ENCODE peak calls at places on chromosomes 4 and X, in eight cellular contexts. A, X, B, R, C, V, Q and G are unnamed samples.

GRCh38 chr4:72208421-72209075 is 176.7 kb downstream of the NPFFR2 start:
- DNase-seq in V (no peak), R (no peak), B (no peak), X (no peak), A (no peak), C (no peak), Q (no peak), G (no peak)

GRCh38 chr4:83536649-83537352 is 893 bp downstream of the GPAT3 start:
- DNase-seq in B (no peak), A (no peak), X (no peak), Q (no peak), C (no peak), V (no peak), R (no peak), G (no peak)

GRCh38 chrX:133698298-133698697 is 283.0 kb upstream of the GPC4 start:
- DNase-seq in V (no peak), R (no peak), X (no peak), B (no peak), A (no peak), C (peak), Q (no peak), G (peak)

GRCh38 chr4:68304731-68305130 is 45.2 kb downstream of the YTHDC1 start:
- DNase-seq in Q (no peak), X (no peak), A (no peak), R (no peak), C (no peak), B (no peak), V (no peak), G (no peak)

GRCh38 chr4:153887217-153887616 is 98.3 kb upstream of the SFRP2 start:
- DNase-seq in Q (no peak), R (no peak), V (no peak), A (no peak), B (no peak), C (no peak), X (no peak), G (no peak)

GRCh38 chrX:1086444-1087409 is 125.7 kb downstream of the CRLF2 start:
- DNase-seq in V (no peak), X (no peak), A (no peak), Q (peak), R (no peak), C (no peak), B (no peak), G (peak)

GRCh38 chr4:184444953-184445309 is 29.4 kb downstream of the IRF2 start:
- DNase-seq in C (no peak), A (no peak), Q (no peak), V (peak), R (peak), X (no peak), B (no peak), G (no peak)

GRCh38 chr4:113090954-113091353 is 41.5 kb downstream of the ANK2 start:
- DNase-seq in X (no peak), A (no peak), B (no peak), Q (no peak), C (no peak), R (no peak), V (no peak), G (no peak)

GRCh38 chrX:97200454-97200853 is 316.7 kb downstream of the RPA4 start:
- DNase-seq in V (no peak), B (no peak), A (no peak), C (no peak), X (no peak), Q (no peak), R (no peak), G (no peak)

GRCh38 chr4:94472056-94472826 is 20.5 kb downstream of the PDLIM5 start:
- DNase-seq in B (no peak), R (no peak), Q (peak), X (no peak), A (no peak), V (no peak), C (no peak), G (no peak)

GRCh38 chr4:151415978-151416377 is 7.0 kb downstream of the FHIP1A start:
- DNase-seq in X (no peak), B (no peak), C (no peak), Q (peak), R (no peak), A (no peak), V (no peak), G (peak)

GRCh38 chr4:167032876-167033275 is 201.4 kb downstream of the SPOCK3 start:
- DNase-seq in B (no peak), X (no peak), Q (no peak), V (no peak), A (no peak), R (no peak), C (no peak), G (no peak)

GRCh38 chrX:40729923-40730584 is 5.3 kb downstream of the MED14 start:
- DNase-seq in Q (no peak), V (no peak), R (no peak), A (no peak), C (no peak), B (no peak), X (no peak), G (no peak)

GRCh38 chr4:18698119-18698883 is 676.7 kb upstream of the LCORL start:
- DNase-seq in R (no peak), A (no peak), V (no peak), B (no peak), X (no peak), Q (no peak), C (no peak), G (no peak)

GRCh38 chr4:181364504-181364903 is 878.7 kb upstream of the TENM3 start:
- DNase-seq in A (no peak), X (no peak), C (no peak), Q (no peak), V (no peak), B (no peak), R (no peak), G (no peak)

GRCh38 chr4:188434686-188435085 is 295.4 kb downstream of the TRIML1 start:
- DNase-seq in R (no peak), V (no peak), C (no peak), B (no peak), Q (no peak), X (no peak), A (no peak), G (no peak)

GRCh38 chr4:149791836-149792235 is 23.8 kb downstream of the IQCM start:
- DNase-seq in V (no peak), C (no peak), B (no peak), R (no peak), Q (no peak), A (no peak), X (no peak), G (no peak)

GRCh38 chrX:153845842-153846241 is 15.5 kb upstream of the PDZD4 start:
- DNase-seq in X (no peak), B (no peak), R (no peak), Q (no peak), V (no peak), A (no peak), C (no peak), G (no peak)

GRCh38 chrX:52420824-52421443 is 52.1 kb downstream of the XAGE2 start:
- DNase-seq in V (no peak), C (no peak), A (no peak), R (no peak), Q (no peak), B (no peak), X (no peak), G (no peak)

GRCh38 chr4:73704314-73705055 is 35.9 kb upstream of the CXCL8 start:
- DNase-seq in Q (peak), X (peak), V (no peak), R (no peak), C (peak), A (no peak), B (no peak), G (peak)

GRCh38 chr4:26048378-26048882 is 134.4 kb downstream of the SMIM20 start:
- DNase-seq in A (no peak), B (no peak), R (no peak), V (no peak), X (peak), Q (peak), C (no peak), G (peak)

GRCh38 chrX:63920875-63921274 is 135.9 kb upstream of the ARHGEF9 start:
- DNase-seq in Q (no peak), B (no peak), R (no peak), A (no peak), X (no peak), V (no peak), C (no peak), G (no peak)

GRCh38 chr4:81722229-81722900 is 250.7 kb upstream of the RASGEF1B start:
- DNase-seq in V (no peak), R (no peak), B (no peak), Q (no peak), A (no peak), C (no peak), X (no peak), G (no peak)

GRCh38 chr4:55396305-55397023 is 707 bp downstream of the TMEM165 start:
- DNase-seq in C (peak), Q (peak), V (peak), X (no peak), A (peak), B (no peak), R (peak), G (no peak)

GRCh38 chr4:115360441-115360840 is 247.0 kb upstream of the NDST4 start:
- DNase-seq in Q (no peak), C (no peak), V (no peak), B (no peak), R (no peak), X (no peak), A (no peak), G (no peak)

GRCh38 chr4:12050357-12050756 is 621.7 kb upstream of the HS3ST1 start:
- DNase-seq in A (no peak), X (no peak), V (no peak), B (no peak), C (no peak), Q (no peak), R (no peak), G (no peak)

GRCh38 chrX:9466115-9466495 is 1.2 kb downstream of the TBL1X start:
- DNase-seq in A (peak), V (peak), Q (no peak), B (no peak), C (no peak), X (peak), R (peak), G (no peak)

GRCh38 chr4:1715002-1715761 is 3.1 kb upstream of the SLBP start:
- DNase-seq in V (no peak), R (peak), A (no peak), Q (no peak), B (no peak), X (no peak), C (no peak), G (no peak)

GRCh38 chr4:47270226-47270888 is 193.1 kb downstream of the COMMD8 start:
- DNase-seq in X (no peak), A (no peak), C (peak), V (no peak), Q (no peak), R (no peak), B (no peak), G (no peak)

GRCh38 chrX:114611018-114611619 is 27.2 kb downstream of the HTR2C start:
- DNase-seq in C (peak), X (peak), R (no peak), B (peak), V (peak), A (peak), Q (peak), G (peak)

GRCh38 chr4:87499415-87500106 is 29.6 kb downstream of the SPARCL1 start:
- DNase-seq in B (no peak), X (no peak), A (no peak), Q (no peak), C (no peak), V (no peak), R (no peak), G (no peak)

GRCh38 chr4:141254326-141254725 is 33.6 kb downstream of the ZNF330 start:
- DNase-seq in B (no peak), X (no peak), C (no peak), R (no peak), V (no peak), Q (no peak), A (no peak), G (no peak)